ENCODE peak calls at places on chromosomes 4 and X, in seven cellular contexts. One of them, this sample, is unnamed.
A peak's percentile ranks its signal among the peaks of the same experiment; 100 is the strongest.

GRCh38 chrX:10648608-10649007 is 28.2 kb upstream of the MID1 start:
- DNase-seq in occipital lobe: no peak
- DNase-seq in NCI-H345: no peak
- DNase-seq in activated CD4-positive, alpha-beta T cell treated with anti-CD3 and anti-CD28 coated beads, Interleukin-2, amount 50 U/mL, for 24 hours: no peak
- DNase-seq in nucleus accumbens: no peak
- DNase-seq in GM12864: no peak
- DNase-seq in activated CD8-positive, alpha-beta memory T cell treated with anti-CD3 and anti-CD28 coated beads for 1 hour: no peak
- DNase-seq in this sample: peak; percentile 9

GRCh38 chr4:10715696-10716095 is 31.1 kb upstream of the CLNK start:
- DNase-seq in occipital lobe: no peak
- DNase-seq in GM12864: no peak
- DNase-seq in nucleus accumbens: no peak
- DNase-seq in NCI-H345: no peak
- DNase-seq in activated CD8-positive, alpha-beta memory T cell treated with anti-CD3 and anti-CD28 coated beads for 1 hour: no peak
- DNase-seq in activated CD4-positive, alpha-beta T cell treated with anti-CD3 and anti-CD28 coated beads, Interleukin-2, amount 50 U/mL, for 24 hours: no peak
- DNase-seq in this sample: peak; percentile 34

GRCh38 chrX:37302569-37302968 is 46.6 kb upstream of the PRRG1 start:
- DNase-seq in GM12864: no peak
- DNase-seq in nucleus accumbens: peak; percentile 2
- DNase-seq in NCI-H345: no peak
- DNase-seq in occipital lobe: no peak
- DNase-seq in activated CD8-positive, alpha-beta memory T cell treated with anti-CD3 and anti-CD28 coated beads for 1 hour: no peak
- DNase-seq in activated CD4-positive, alpha-beta T cell treated with anti-CD3 and anti-CD28 coated beads, Interleukin-2, amount 50 U/mL, for 24 hours: no peak
- DNase-seq in this sample: no peak

GRCh38 chr4:10123227-10124101 is 6.9 kb upstream of the WDR1 start:
- DNase-seq in nucleus accumbens: no peak
- DNase-seq in activated CD8-positive, alpha-beta memory T cell treated with anti-CD3 and anti-CD28 coated beads for 1 hour: no peak
- DNase-seq in activated CD4-positive, alpha-beta T cell treated with anti-CD3 and anti-CD28 coated beads, Interleukin-2, amount 50 U/mL, for 24 hours: no peak
- DNase-seq in GM12864: no peak
- DNase-seq in NCI-H345: no peak
- DNase-seq in occipital lobe: no peak
- DNase-seq in this sample: no peak

GRCh38 chr4:126071346-126072333 is 756.9 kb downstream of the FAT4 start:
- DNase-seq in nucleus accumbens: peak; percentile 3
- DNase-seq in activated CD4-positive, alpha-beta T cell treated with anti-CD3 and anti-CD28 coated beads, Interleukin-2, amount 50 U/mL, for 24 hours: no peak
- DNase-seq in occipital lobe: no peak
- DNase-seq in NCI-H345: peak; percentile 90
- DNase-seq in GM12864: no peak
- DNase-seq in activated CD8-positive, alpha-beta memory T cell treated with anti-CD3 and anti-CD28 coated beads for 1 hour: no peak
- DNase-seq in this sample: peak; percentile 91

GRCh38 chr4:184477201-184477999 is 3.0 kb upstream of the IRF2 start:
- DNase-seq in activated CD4-positive, alpha-beta T cell treated with anti-CD3 and anti-CD28 coated beads, Interleukin-2, amount 50 U/mL, for 24 hours: no peak
- DNase-seq in occipital lobe: peak; percentile 46
- DNase-seq in GM12864: no peak
- DNase-seq in NCI-H345: no peak
- DNase-seq in nucleus accumbens: peak; percentile 79
- DNase-seq in activated CD8-positive, alpha-beta memory T cell treated with anti-CD3 and anti-CD28 coated beads for 1 hour: no peak
- DNase-seq in this sample: no peak

GRCh38 chrX:73812256-73812655 is 249.3 kb downstream of the CHIC1 start:
- DNase-seq in NCI-H345: no peak
- DNase-seq in activated CD4-positive, alpha-beta T cell treated with anti-CD3 and anti-CD28 coated beads, Interleukin-2, amount 50 U/mL, for 24 hours: no peak
- DNase-seq in occipital lobe: no peak
- DNase-seq in activated CD8-positive, alpha-beta memory T cell treated with anti-CD3 and anti-CD28 coated beads for 1 hour: no peak
- DNase-seq in nucleus accumbens: no peak
- DNase-seq in GM12864: no peak
- DNase-seq in this sample: no peak

GRCh38 chr4:123546661-123547060 is 150.1 kb downstream of the SPRY1 start:
- DNase-seq in GM12864: no peak
- DNase-seq in activated CD4-positive, alpha-beta T cell treated with anti-CD3 and anti-CD28 coated beads, Interleukin-2, amount 50 U/mL, for 24 hours: no peak
- DNase-seq in activated CD8-positive, alpha-beta memory T cell treated with anti-CD3 and anti-CD28 coated beads for 1 hour: no peak
- DNase-seq in nucleus accumbens: no peak
- DNase-seq in occipital lobe: no peak
- DNase-seq in NCI-H345: no peak
- DNase-seq in this sample: no peak

GRCh38 chr4:40202474-40202873 is 5.6 kb downstream of the RHOH start:
- DNase-seq in NCI-H345: no peak
- DNase-seq in GM12864: no peak
- DNase-seq in activated CD4-positive, alpha-beta T cell treated with anti-CD3 and anti-CD28 coated beads, Interleukin-2, amount 50 U/mL, for 24 hours: no peak
- DNase-seq in occipital lobe: no peak
- DNase-seq in activated CD8-positive, alpha-beta memory T cell treated with anti-CD3 and anti-CD28 coated beads for 1 hour: no peak
- DNase-seq in nucleus accumbens: no peak
- DNase-seq in this sample: no peak

GRCh38 chr4:173766231-173766630 is 236.2 kb upstream of the HAND2 start:
- DNase-seq in occipital lobe: no peak
- DNase-seq in activated CD4-positive, alpha-beta T cell treated with anti-CD3 and anti-CD28 coated beads, Interleukin-2, amount 50 U/mL, for 24 hours: no peak
- DNase-seq in GM12864: no peak
- DNase-seq in NCI-H345: no peak
- DNase-seq in activated CD8-positive, alpha-beta memory T cell treated with anti-CD3 and anti-CD28 coated beads for 1 hour: no peak
- DNase-seq in nucleus accumbens: no peak
- DNase-seq in this sample: no peak

GRCh38 chr4:19971829-19972228 is 279.9 kb upstream of the SLIT2 start:
- DNase-seq in activated CD4-positive, alpha-beta T cell treated with anti-CD3 and anti-CD28 coated beads, Interleukin-2, amount 50 U/mL, for 24 hours: no peak
- DNase-seq in activated CD8-positive, alpha-beta memory T cell treated with anti-CD3 and anti-CD28 coated beads for 1 hour: no peak
- DNase-seq in NCI-H345: no peak
- DNase-seq in GM12864: no peak
- DNase-seq in nucleus accumbens: no peak
- DNase-seq in occipital lobe: no peak
- DNase-seq in this sample: no peak

GRCh38 chrX:41276661-41277506 is 57.1 kb upstream of the DDX3X start:
- DNase-seq in activated CD8-positive, alpha-beta memory T cell treated with anti-CD3 and anti-CD28 coated beads for 1 hour: no peak
- DNase-seq in activated CD4-positive, alpha-beta T cell treated with anti-CD3 and anti-CD28 coated beads, Interleukin-2, amount 50 U/mL, for 24 hours: no peak
- DNase-seq in nucleus accumbens: no peak
- DNase-seq in occipital lobe: no peak
- DNase-seq in GM12864: no peak
- DNase-seq in NCI-H345: no peak
- DNase-seq in this sample: no peak

GRCh38 chrX:123803331-123803983 is 56.4 kb upstream of the XIAP start:
- DNase-seq in nucleus accumbens: no peak
- DNase-seq in activated CD4-positive, alpha-beta T cell treated with anti-CD3 and anti-CD28 coated beads, Interleukin-2, amount 50 U/mL, for 24 hours: no peak
- DNase-seq in GM12864: peak; percentile 15
- DNase-seq in activated CD8-positive, alpha-beta memory T cell treated with anti-CD3 and anti-CD28 coated beads for 1 hour: no peak
- DNase-seq in NCI-H345: peak; percentile 63
- DNase-seq in occipital lobe: no peak
- DNase-seq in this sample: no peak

GRCh38 chrX:149570668-149571067 is 16.6 kb downstream of the MAGEA9B start:
- DNase-seq in GM12864: no peak
- DNase-seq in NCI-H345: no peak
- DNase-seq in activated CD4-positive, alpha-beta T cell treated with anti-CD3 and anti-CD28 coated beads, Interleukin-2, amount 50 U/mL, for 24 hours: no peak
- DNase-seq in nucleus accumbens: no peak
- DNase-seq in occipital lobe: no peak
- DNase-seq in activated CD8-positive, alpha-beta memory T cell treated with anti-CD3 and anti-CD28 coated beads for 1 hour: no peak
- DNase-seq in this sample: no peak

GRCh38 chrX:73563740-73564073 is 710 bp downstream of the CHIC1 start:
- DNase-seq in GM12864: no peak
- DNase-seq in NCI-H345: no peak
- DNase-seq in occipital lobe: no peak
- DNase-seq in activated CD4-positive, alpha-beta T cell treated with anti-CD3 and anti-CD28 coated beads, Interleukin-2, amount 50 U/mL, for 24 hours: no peak
- DNase-seq in nucleus accumbens: peak; percentile 11
- DNase-seq in activated CD8-positive, alpha-beta memory T cell treated with anti-CD3 and anti-CD28 coated beads for 1 hour: no peak
- DNase-seq in this sample: no peak

GRCh38 chrX:1105671-1106419 is 106.6 kb downstream of the CRLF2 start:
- DNase-seq in NCI-H345: no peak
- DNase-seq in occipital lobe: no peak
- DNase-seq in activated CD4-positive, alpha-beta T cell treated with anti-CD3 and anti-CD28 coated beads, Interleukin-2, amount 50 U/mL, for 24 hours: no peak
- DNase-seq in GM12864: no peak
- DNase-seq in activated CD8-positive, alpha-beta memory T cell treated with anti-CD3 and anti-CD28 coated beads for 1 hour: no peak
- DNase-seq in nucleus accumbens: no peak
- DNase-seq in this sample: no peak

GRCh38 chr4:167233523-167234387 is 539 bp downstream of the SPOCK3 start:
- DNase-seq in NCI-H345: no peak
- DNase-seq in activated CD4-positive, alpha-beta T cell treated with anti-CD3 and anti-CD28 coated beads, Interleukin-2, amount 50 U/mL, for 24 hours: no peak
- DNase-seq in activated CD8-positive, alpha-beta memory T cell treated with anti-CD3 and anti-CD28 coated beads for 1 hour: no peak
- DNase-seq in nucleus accumbens: peak; percentile 70
- DNase-seq in GM12864: no peak
- DNase-seq in occipital lobe: no peak
- DNase-seq in this sample: peak; percentile 3

GRCh38 chrX:55057691-55058249 is 17.1 kb upstream of the PAGE2B start:
- DNase-seq in GM12864: peak; percentile 4
- DNase-seq in occipital lobe: no peak
- DNase-seq in activated CD4-positive, alpha-beta T cell treated with anti-CD3 and anti-CD28 coated beads, Interleukin-2, amount 50 U/mL, for 24 hours: no peak
- DNase-seq in nucleus accumbens: no peak
- DNase-seq in NCI-H345: peak; percentile 24
- DNase-seq in activated CD8-positive, alpha-beta memory T cell treated with anti-CD3 and anti-CD28 coated beads for 1 hour: no peak
- DNase-seq in this sample: peak; percentile 3

GRCh38 chr4:184269879-184270430 is 52.3 kb upstream of the ENPP6 start:
- DNase-seq in activated CD4-positive, alpha-beta T cell treated with anti-CD3 and anti-CD28 coated beads, Interleukin-2, amount 50 U/mL, for 24 hours: no peak
- DNase-seq in NCI-H345: no peak
- DNase-seq in activated CD8-positive, alpha-beta memory T cell treated with anti-CD3 and anti-CD28 coated beads for 1 hour: no peak
- DNase-seq in GM12864: no peak
- DNase-seq in occipital lobe: no peak
- DNase-seq in nucleus accumbens: no peak
- DNase-seq in this sample: no peak

GRCh38 chr4:147830987-147831386 is 99.1 kb downstream of the ARHGAP10 start:
- DNase-seq in activated CD8-positive, alpha-beta memory T cell treated with anti-CD3 and anti-CD28 coated beads for 1 hour: no peak
- DNase-seq in occipital lobe: no peak
- DNase-seq in NCI-H345: no peak
- DNase-seq in nucleus accumbens: no peak
- DNase-seq in GM12864: no peak
- DNase-seq in activated CD4-positive, alpha-beta T cell treated with anti-CD3 and anti-CD28 coated beads, Interleukin-2, amount 50 U/mL, for 24 hours: no peak
- DNase-seq in this sample: no peak

This sample was measured in astrocyte of the cerebellum.